ENCODE peak calls at places on chromosomes 4 and X, in six cellular contexts. D, O, W, K, I and J are unnamed samples.
A peak's percentile ranks its signal among the peaks of the same experiment; 100 is the strongest.

GRCh38 chr4:177450421-177451107 is 8.3 kb upstream of the AGA start:
- DNase-seq in D (no peak), O (no peak), W (peak; percentile 21), K (no peak), I (no peak), J (peak; percentile 29)

GRCh38 chr4:1961563-1961962 is 47.2 kb downstream of the NELFA start:
- DNase-seq in D (peak; percentile 31), O (no peak), W (no peak), K (no peak), I (no peak), J (no peak)

GRCh38 chr4:38046735-38047487 is 86.7 kb downstream of the PTTG2 start:
- DNase-seq in D (peak; percentile 65), O (no peak), W (no peak), K (no peak), I (peak; percentile 31), J (no peak)

GRCh38 chr4:146243141-146243882 is 29.0 kb downstream of the REELD1 start:
- DNase-seq in D (no peak), O (peak; percentile 81), W (peak; percentile 28), K (peak; percentile 25), I (no peak), J (no peak)

GRCh38 chr4:95465010-95465409 is 83.8 kb downstream of the UNC5C start:
- DNase-seq in D (no peak), O (no peak), W (no peak), K (no peak), I (peak; percentile 54), J (peak; percentile 57)

GRCh38 chrX:103791233-103791632 is 14.6 kb downstream of the PLP1 start:
- DNase-seq in D (no peak), O (no peak), W (no peak), K (no peak), I (no peak), J (no peak)

GRCh38 chrX:38717871-38718270 is 83.4 kb upstream of the MID1IP1 start:
- DNase-seq in D (no peak), O (no peak), W (peak; percentile 22), K (no peak), I (peak; percentile 4), J (peak; percentile 12)

GRCh38 chr4:168832746-168833575 is 177.1 kb downstream of the CBR4 start:
- DNase-seq in D (peak; percentile 78), O (no peak), W (peak; percentile 50), K (peak; percentile 61), I (peak; percentile 45), J (peak; percentile 35)

GRCh38 chr4:102036619-102037376 is 246.3 kb downstream of the BANK1 start:
- DNase-seq in D (no peak), O (no peak), W (peak; percentile 34), K (no peak), I (peak; percentile 42), J (peak; percentile 32)

GRCh38 chr4:6250235-6250983 is 19.2 kb upstream of the WFS1 start:
- DNase-seq in D (no peak), O (no peak), W (peak; percentile 80), K (no peak), I (peak; percentile 65), J (peak; percentile 78)

GRCh38 chr4:143358923-143359694 is 22.4 kb downstream of the GAB1 start:
- DNase-seq in D (no peak), O (no peak), W (peak; percentile 83), K (no peak), I (peak; percentile 79), J (peak; percentile 86)

GRCh38 chr4:151260526-151260925 is 16.4 kb upstream of the PRSS48 start:
- DNase-seq in D (no peak), O (no peak), W (no peak), K (no peak), I (peak; percentile 25), J (no peak)

GRCh38 chr4:4852591-4853362 is 6.7 kb upstream of the MSX1 start:
- DNase-seq in D (peak; percentile 76), O (peak; percentile 57), W (peak; percentile 68), K (no peak), I (peak; percentile 67), J (peak; percentile 60)

GRCh38 chr4:9963328-9963727 is 58.0 kb downstream of the SLC2A9 start:
- DNase-seq in D (no peak), O (no peak), W (no peak), K (no peak), I (no peak), J (no peak)

GRCh38 chr4:179624768-179625181 is 2182.5 kb upstream of the AGA start:
- DNase-seq in D (no peak), O (no peak), W (peak; percentile 25), K (no peak), I (peak; percentile 80), J (peak; percentile 10)

GRCh38 chr4:88041626-88042025 is 34.2 kb downstream of the PKD2 start:
- DNase-seq in D (no peak), O (no peak), W (no peak), K (no peak), I (no peak), J (no peak)

GRCh38 chr4:57554693-57555092 is 444.5 kb upstream of the IGFBP7 start:
- DNase-seq in D (no peak), O (no peak), W (no peak), K (no peak), I (no peak), J (no peak)

GRCh38 chr4:47835489-47835888 is 2.4 kb downstream of the CORIN start:
- DNase-seq in D (no peak), O (no peak), W (no peak), K (no peak), I (peak; percentile 41), J (peak; percentile 15)

GRCh38 chr4:1050486-1051213 is 39.2 kb downstream of the FGFRL1 start:
- DNase-seq in D (peak; percentile 60), O (no peak), W (no peak), K (peak; percentile 7), I (no peak), J (peak; percentile 38)

GRCh38 chrX:109274806-109275205 is 207.1 kb downstream of the GUCY2F start:
- DNase-seq in D (no peak), O (no peak), W (no peak), K (no peak), I (no peak), J (no peak)

GRCh38 chr4:143375326-143376073 is 38.8 kb downstream of the GAB1 start:
- DNase-seq in D (no peak), O (no peak), W (peak; percentile 41), K (peak; percentile 30), I (no peak), J (peak; percentile 47)

GRCh38 chr4:173415885-173416658 is 17.2 kb upstream of the SCRG1 start:
- DNase-seq in D (peak; percentile 81), O (no peak), W (no peak), K (peak; percentile 48), I (no peak), J (no peak)

GRCh38 chr4:74659576-74660411 is 134.5 kb downstream of the BTC start:
- DNase-seq in D (no peak), O (no peak), W (peak; percentile 100), K (no peak), I (peak; percentile 99), J (peak; percentile 100)

GRCh38 chr4:134028411-134028810 is 173.2 kb downstream of the PABPC4L start:
- DNase-seq in D (no peak), O (no peak), W (no peak), K (no peak), I (no peak), J (no peak)

GRCh38 chrX:1593286-1594271 is 2.2 kb downstream of the AKAP17A start:
- DNase-seq in D (no peak), O (no peak), W (no peak), K (no peak), I (no peak), J (no peak)
- H3K4me3 ChIP-seq in D (no peak overlapping the region), O (peak overlapping the region; percentile 96), W (peak overlapping the region; percentile 90), K (peak overlapping the region; percentile 90), I (peak overlapping the region; percentile 95), J (peak overlapping the region; percentile 96)

GRCh38 chrX:131366387-131366786 is 77.3 kb upstream of the IGSF1 start:
- DNase-seq in D (no peak), O (no peak), W (no peak), K (no peak), I (no peak), J (no peak)
- TF ChIP-seq CTCF in D (no peak), O (peak; percentile 9), W (no peak), K (peak; percentile 24), I (no peak), J (no peak)

DNA sequence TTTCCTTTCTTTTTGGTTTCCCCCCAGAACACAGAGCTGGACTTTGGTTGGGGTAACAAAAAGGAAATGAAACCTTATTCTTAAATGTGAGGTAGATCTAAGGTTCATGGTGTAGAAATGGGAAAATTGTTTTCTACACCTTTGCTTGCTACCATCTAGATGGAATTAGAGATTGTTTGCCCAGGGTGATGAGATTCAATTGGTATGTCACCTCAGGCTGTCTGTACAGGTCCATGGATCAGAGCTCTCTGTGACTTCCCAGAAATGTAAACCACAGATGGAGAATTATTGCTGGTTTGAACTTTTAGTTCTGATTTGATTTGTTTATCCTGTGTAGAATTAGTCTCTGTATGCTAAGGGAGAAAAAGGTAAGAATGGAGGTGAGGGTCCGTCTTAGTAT is 146.7 kb downstream of the PCDH7 start:
- DNase-seq in D (no peak), O (no peak), W (no peak), K (no peak), I (peak; percentile 22), J (no peak)
- H3K4me3 ChIP-seq in D (peak overlapping the region; percentile 30), O (no peak overlapping the region), W (no peak overlapping the region), K (no peak overlapping the region), I (no peak overlapping the region), J (no peak overlapping the region)

GRCh38 chrX:68147848-68148247 is 285.4 kb downstream of the OPHN1 start:
- DNase-seq in D (no peak), O (no peak), W (no peak), K (no peak), I (no peak), J (no peak)

GRCh38 chrX:68146054-68146453 is 287.2 kb downstream of the OPHN1 start:
- DNase-seq in D (no peak), O (no peak), W (peak; percentile 67), K (no peak), I (peak; percentile 57), J (peak; percentile 66)
- TF ChIP-seq CTCF in D (peak; percentile 9), O (peak; percentile 26), W (peak; percentile 47), K (peak; percentile 57), I (peak; percentile 48), J (peak; percentile 37)

DNA sequence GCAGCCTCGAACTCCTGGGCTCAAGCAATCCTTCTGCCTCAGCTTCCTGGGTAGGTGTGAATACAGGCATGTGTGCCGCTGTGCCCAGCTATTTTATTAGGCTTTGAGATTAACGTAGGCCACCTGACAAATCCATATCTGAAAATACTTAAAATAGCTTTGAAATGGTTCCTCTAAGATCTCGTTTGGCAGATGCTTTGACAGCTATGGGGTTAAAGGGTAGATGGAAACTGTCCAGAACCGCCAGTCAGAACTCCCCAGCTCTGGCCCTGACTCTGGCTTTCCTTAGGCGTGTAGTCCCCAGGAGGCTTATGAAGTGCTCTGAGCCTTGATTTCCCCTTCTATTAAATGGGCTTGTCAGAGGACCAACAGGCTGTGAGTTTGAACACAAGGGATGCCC is 32.8 kb upstream of the STIM2 start:
- DNase-seq in D (no peak), O (no peak), W (no peak), K (no peak), I (no peak), J (no peak)
- H3K4me3 ChIP-seq in D (no peak overlapping the region), O (no peak overlapping the region), W (no peak overlapping the region), K (no peak overlapping the region), I (no peak overlapping the region), J (no peak overlapping the region)